ENCODE peak calls at places on chromosomes 13 and 19, in six cellular contexts. W is IMR-90, R is mesenchymal stem cell, L is neuronal stem cell, D is H1, N is trophoblast cell. Q is an unnamed sample.

GRCh38 chr13:110471833-110472162 is 89.7 kb downstream of the RAB20 start:
- DNase-seq in W (peak), R (peak), L (no peak), D (no peak), N (no peak), Q (no peak)

GRCh38 chr13:41186481-41186880 is 7.9 kb downstream of the KBTBD7 start:
- DNase-seq in W (no peak), R (no peak), L (no peak), D (no peak), N (no peak), Q (no peak)

GRCh38 chr19:16066611-16067104 is 9.6 kb upstream of the TPM4 start:
- DNase-seq in W (peak), R (no peak), L (no peak), D (no peak), N (peak), Q (peak)

GRCh38 chr19:2171349-2172145 is 7.8 kb downstream of the DOT1L start:
- DNase-seq in W (peak), R (peak), L (no peak), D (peak), N (peak), Q (peak)

GRCh38 chr19:16134510-16134909 is 9.0 kb upstream of the HSH2D start:
- DNase-seq in W (no peak), R (no peak), L (no peak), D (no peak), N (no peak), Q (no peak)

GRCh38 chr13:64675256-64675892 is 2554.8 kb downstream of the PCDH9 start:
- DNase-seq in W (peak), R (peak), L (no peak), D (no peak), N (peak), Q (no peak)

GRCh38 chr19:1992759-1993260 is 22.7 kb downstream of the BTBD2 start:
- DNase-seq in W (no peak), R (no peak), L (no peak), D (peak), N (peak), Q (peak)

GRCh38 chr19:8569066-8569761 is 8.0 kb downstream of the MYO1F start:
- DNase-seq in W (peak), R (peak), L (no peak), D (no peak), N (no peak), Q (no peak)

GRCh38 chr19:55353803-55354697 is 469 bp downstream of the COX6B2 start:
- DNase-seq in W (peak), R (peak), L (no peak), D (peak), N (peak), Q (peak)

GRCh38 chr13:51733656-51734334 is 70.2 kb downstream of the DHRS12 start:
- DNase-seq in W (peak), R (peak), L (no peak), D (no peak), N (no peak), Q (no peak)

GRCh38 chr13:27036236-27036981 is 135.2 kb downstream of the USP12 start:
- DNase-seq in W (no peak), R (peak), L (no peak), D (no peak), N (peak), Q (peak)

GRCh38 chr19:29308977-29309520 is 96.1 kb upstream of the UQCRFS1 start:
- DNase-seq in W (no peak), R (no peak), L (no peak), D (peak), N (no peak), Q (peak)

GRCh38 chr13:111937763-111938375 is 129.1 kb upstream of the SOX1 start:
- DNase-seq in W (no peak), R (peak), L (no peak), D (peak), N (peak), Q (peak)

GRCh38 chr13:49000247-49000646 is 24.5 kb downstream of the FNDC3A start:
- DNase-seq in W (no peak), R (no peak), L (no peak), D (no peak), N (no peak), Q (no peak)

GRCh38 chr13:75264611-75265010 is 217.4 kb downstream of the TBC1D4 start:
- DNase-seq in W (no peak), R (no peak), L (no peak), D (no peak), N (no peak), Q (no peak)

GRCh38 chr19:51514866-51515481 is 13.4 kb upstream of the SIGLEC12 start:
- DNase-seq in W (peak), R (peak), L (peak), D (no peak), N (peak), Q (no peak)

GRCh38 chr19:14517840-14518505 is at the start of gene DNAJB1:
- DNase-seq in W (peak), R (peak), L (no peak), D (peak), N (peak), Q (no peak)

GRCh38 chr19:57351867-57352266 is 796 bp downstream of the ZNF304 start:
- DNase-seq in W (peak), R (peak), L (no peak), D (no peak), N (no peak), Q (no peak)

GRCh38 chr13:109397285-109397684 is 389.1 kb downstream of the IRS2 start:
- DNase-seq in W (no peak), R (no peak), L (no peak), D (no peak), N (no peak), Q (no peak)

GRCh38 chr19:43797556-43797955 is 4.7 kb downstream of the LYPD5 start:
- DNase-seq in W (no peak), R (no peak), L (no peak), D (no peak), N (no peak), Q (no peak)

GRCh38 chr19:13951799-13952153 is 533 bp upstream of the DCAF15 start:
- DNase-seq in W (no peak), R (no peak), L (no peak), D (no peak), N (no peak), Q (no peak)

GRCh38 chr13:94999871-95000270 is 287.5 kb upstream of the SOX21 start:
- DNase-seq in W (no peak), R (no peak), L (no peak), D (no peak), N (no peak), Q (no peak)

GRCh38 chr19:51531349-51532315 is at the start of gene SIGLEC6:
- DNase-seq in W (no peak), R (no peak), L (no peak), D (no peak), N (peak), Q (no peak)

GRCh38 chr19:55289117-55289796 is 5.5 kb downstream of the BRSK1 start:
- DNase-seq in W (no peak), R (no peak), L (no peak), D (no peak), N (no peak), Q (no peak)

GRCh38 chr13:23687614-23688013 is 117.4 kb downstream of the TNFRSF19 start:
- DNase-seq in W (peak), R (no peak), L (no peak), D (no peak), N (no peak), Q (no peak)

GRCh38 chr19:5016781-5017180 is 47.9 kb downstream of the KDM4B start:
- DNase-seq in W (no peak), R (no peak), L (no peak), D (no peak), N (no peak), Q (no peak)

GRCh38 chr13:28494537-28494860 is 429 bp downstream of the FLT1 start:
- DNase-seq in W (no peak), R (peak), L (peak), D (no peak), N (no peak), Q (no peak)

GRCh38 chr13:75938811-75939525 is 302.8 kb downstream of the LMO7 start:
- DNase-seq in W (peak), R (no peak), L (no peak), D (no peak), N (no peak), Q (no peak)

GRCh38 chr13:26660761-26661160 is 99.8 kb downstream of the GPR12 start:
- DNase-seq in W (no peak), R (no peak), L (no peak), D (no peak), N (no peak), Q (no peak)

GRCh38 chr19:13430790-13431582 is 75.3 kb downstream of the CACNA1A start:
- DNase-seq in W (peak), R (peak), L (peak), D (peak), N (peak), Q (peak)

DNA sequence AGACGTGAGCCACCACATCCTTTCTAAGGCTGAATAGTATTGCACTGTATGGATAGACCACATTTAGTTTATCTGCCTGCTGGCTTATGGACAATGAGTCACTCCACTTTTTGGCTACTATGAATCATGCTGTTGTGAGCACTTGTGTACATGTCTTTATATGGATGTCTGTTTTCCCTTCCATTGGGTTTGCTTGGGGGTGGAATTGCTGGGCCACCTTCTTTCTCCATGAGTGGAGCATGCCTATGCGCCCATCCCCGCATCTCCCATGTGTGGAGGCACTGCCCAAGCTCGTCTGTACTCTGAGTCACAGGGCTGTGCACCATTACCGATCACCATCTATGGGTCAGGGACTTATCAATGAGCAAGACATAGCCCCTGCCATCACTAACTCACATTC is 127.2 kb upstream of the GJB6 start:
- DNase-seq in W (peak), R (peak), L (no peak), D (no peak), N (peak), Q (no peak)
- H3K14ac ChIP-seq in W (peak), R (no peak), L (no peak), D (no peak), N (no peak), Q (no peak)

GRCh38 chr13:29597246-29597645 is 1.8 kb upstream of the SLC7A1 start:
- DNase-seq in W (no peak), R (no peak), L (no peak), D (no peak), N (no peak), Q (no peak)
- H3K14ac ChIP-seq in W (no peak), R (no peak), L (no peak), D (no peak), N (no peak), Q (no peak)

GRCh38 chr13:43407023-43407581 is 379.7 kb downstream of the ENOX1 start:
- DNase-seq in W (no peak), R (no peak), L (no peak), D (no peak), N (no peak), Q (no peak)

GRCh38 chr13:43405457-43405856 is 381.3 kb downstream of the ENOX1 start:
- DNase-seq in W (peak), R (peak), L (no peak), D (no peak), N (peak), Q (no peak)

GRCh38 chr13:43411741-43412140 is 375.0 kb downstream of the ENOX1 start:
- DNase-seq in W (peak), R (no peak), L (no peak), D (no peak), N (no peak), Q (no peak)

GRCh38 chr13:43411211-43411610 is 375.6 kb downstream of the ENOX1 start:
- DNase-seq in W (no peak), R (no peak), L (no peak), D (no peak), N (no peak), Q (no peak)

DNA sequence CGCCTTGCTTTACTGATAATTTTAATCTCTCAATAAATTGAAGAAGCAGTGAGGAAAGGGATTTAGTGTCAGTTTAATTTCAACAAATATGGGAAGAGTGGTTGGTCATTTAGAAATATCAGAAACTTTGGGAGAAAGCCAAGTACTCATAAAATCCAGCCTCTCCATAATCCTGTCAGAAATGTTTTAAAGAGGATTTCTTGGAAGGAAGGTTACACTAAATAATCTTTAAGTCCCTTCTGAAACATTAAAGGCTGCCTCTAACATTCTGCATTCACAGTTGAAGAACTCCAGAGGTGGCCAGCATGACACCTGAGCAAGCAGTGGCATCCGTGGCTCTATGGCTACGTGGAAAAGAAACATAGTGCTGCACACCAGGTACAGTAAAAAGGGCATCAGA is 378.5 kb downstream of the ENOX1 start:
- DNase-seq in W (no peak), R (no peak), L (no peak), D (no peak), N (no peak), Q (no peak)
- H3K14ac ChIP-seq in W (no peak), R (no peak), L (no peak), D (no peak), N (no peak), Q (no peak)

GRCh38 chr19:39211731-39212376 is 7.8 kb upstream of the SYCN start:
- DNase-seq in W (no peak), R (no peak), L (no peak), D (no peak), N (no peak), Q (no peak)
- H3K14ac ChIP-seq in W (no peak), R (no peak), L (no peak), D (no peak), N (no peak), Q (no peak)

GRCh38 chr19:30539315-30539714 is 167.1 kb downstream of the ZNF536 start:
- DNase-seq in W (no peak), R (no peak), L (no peak), D (no peak), N (no peak), Q (no peak)

GRCh38 chr19:30539981-30540380 is 167.8 kb downstream of the ZNF536 start:
- DNase-seq in W (no peak), R (no peak), L (no peak), D (no peak), N (no peak), Q (no peak)

GRCh38 chr19:30536975-30537374 is 164.8 kb downstream of the ZNF536 start:
- DNase-seq in W (no peak), R (no peak), L (no peak), D (no peak), N (no peak), Q (no peak)

GRCh38 chr19:30543243-30543945 is 171.2 kb downstream of the ZNF536 start:
- DNase-seq in W (no peak), R (no peak), L (no peak), D (no peak), N (no peak), Q (no peak)

GRCh38 chr19:30540671-30541210 is 168.6 kb downstream of the ZNF536 start:
- DNase-seq in W (no peak), R (no peak), L (no peak), D (no peak), N (no peak), Q (no peak)
- H3K14ac ChIP-seq in W (no peak), R (no peak), L (no peak), D (no peak), N (no peak), Q (no peak)

DNA sequence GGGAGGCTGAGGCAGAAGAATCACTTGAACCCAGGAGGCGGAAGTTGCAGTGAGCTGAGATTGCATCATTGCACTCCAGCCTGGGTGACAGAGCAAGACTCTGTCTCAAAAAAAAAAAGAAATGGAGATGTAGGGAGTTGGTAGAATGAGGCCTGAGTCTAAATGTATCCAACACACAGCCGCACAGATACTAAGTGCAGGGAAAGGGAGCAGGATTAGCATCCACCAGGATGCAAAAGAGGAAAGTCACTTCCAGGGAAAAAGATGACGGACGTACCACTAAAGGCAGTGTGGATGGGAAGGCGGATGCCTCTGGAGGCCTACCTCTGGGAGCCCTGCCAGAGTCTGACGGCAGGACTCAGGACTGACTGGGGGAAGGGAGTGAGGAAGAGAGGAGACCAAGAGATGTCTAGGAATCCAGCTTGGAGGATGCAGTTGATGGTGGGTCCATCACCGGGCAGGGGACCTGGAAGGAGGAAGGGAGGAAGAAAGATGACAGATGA is 6.8 kb downstream of the FAM98C start:
- DNase-seq in W (peak), R (no peak), L (no peak), D (no peak), N (no peak), Q (no peak)
- H3K14ac ChIP-seq in W (no peak), R (no peak), L (no peak), D (no peak), N (no peak), Q (no peak)

GRCh38 chr13:40102360-40102727 is 446.9 kb downstream of the COG6 start:
- DNase-seq in W (no peak), R (no peak), L (no peak), D (no peak), N (no peak), Q (no peak)
- H3K14ac ChIP-seq in W (no peak), R (no peak), L (no peak), D (no peak), N (no peak), Q (no peak)

DNA sequence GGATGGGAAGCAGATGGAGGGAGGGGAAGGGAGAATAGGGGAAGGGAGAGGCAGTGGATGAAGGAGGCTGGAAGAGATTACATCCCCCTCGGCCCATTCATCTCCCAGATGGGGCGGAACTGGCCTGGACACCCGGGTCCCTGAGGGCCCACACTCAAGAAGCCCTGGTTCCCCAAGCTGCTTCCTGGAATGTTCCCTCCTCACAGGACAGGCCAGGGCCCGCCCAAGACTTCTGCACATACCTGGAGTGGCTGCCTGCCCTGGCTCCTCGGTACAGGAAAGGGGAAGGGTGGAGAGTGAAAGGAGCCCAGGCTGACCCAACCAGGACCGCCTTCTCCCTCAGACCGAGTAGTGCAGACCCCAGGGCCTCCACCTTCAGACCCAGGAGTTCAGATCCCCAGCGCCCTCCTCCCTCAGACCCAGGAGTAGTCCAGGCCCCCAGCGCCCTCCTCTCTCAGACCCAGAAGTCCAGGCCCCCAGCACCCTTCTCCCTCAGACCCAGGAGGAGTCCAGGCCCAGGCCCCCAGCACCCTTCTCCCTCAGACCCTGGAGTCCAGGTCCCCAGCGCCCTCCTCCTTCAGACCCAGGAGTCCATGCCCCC is 489 bp downstream of the NTF4 start:
- DNase-seq in W (no peak), R (no peak), L (no peak), D (no peak), N (peak), Q (peak)
- H3K14ac ChIP-seq in W (no peak), R (peak), L (peak), D (no peak), N (peak), Q (no peak)

DNA sequence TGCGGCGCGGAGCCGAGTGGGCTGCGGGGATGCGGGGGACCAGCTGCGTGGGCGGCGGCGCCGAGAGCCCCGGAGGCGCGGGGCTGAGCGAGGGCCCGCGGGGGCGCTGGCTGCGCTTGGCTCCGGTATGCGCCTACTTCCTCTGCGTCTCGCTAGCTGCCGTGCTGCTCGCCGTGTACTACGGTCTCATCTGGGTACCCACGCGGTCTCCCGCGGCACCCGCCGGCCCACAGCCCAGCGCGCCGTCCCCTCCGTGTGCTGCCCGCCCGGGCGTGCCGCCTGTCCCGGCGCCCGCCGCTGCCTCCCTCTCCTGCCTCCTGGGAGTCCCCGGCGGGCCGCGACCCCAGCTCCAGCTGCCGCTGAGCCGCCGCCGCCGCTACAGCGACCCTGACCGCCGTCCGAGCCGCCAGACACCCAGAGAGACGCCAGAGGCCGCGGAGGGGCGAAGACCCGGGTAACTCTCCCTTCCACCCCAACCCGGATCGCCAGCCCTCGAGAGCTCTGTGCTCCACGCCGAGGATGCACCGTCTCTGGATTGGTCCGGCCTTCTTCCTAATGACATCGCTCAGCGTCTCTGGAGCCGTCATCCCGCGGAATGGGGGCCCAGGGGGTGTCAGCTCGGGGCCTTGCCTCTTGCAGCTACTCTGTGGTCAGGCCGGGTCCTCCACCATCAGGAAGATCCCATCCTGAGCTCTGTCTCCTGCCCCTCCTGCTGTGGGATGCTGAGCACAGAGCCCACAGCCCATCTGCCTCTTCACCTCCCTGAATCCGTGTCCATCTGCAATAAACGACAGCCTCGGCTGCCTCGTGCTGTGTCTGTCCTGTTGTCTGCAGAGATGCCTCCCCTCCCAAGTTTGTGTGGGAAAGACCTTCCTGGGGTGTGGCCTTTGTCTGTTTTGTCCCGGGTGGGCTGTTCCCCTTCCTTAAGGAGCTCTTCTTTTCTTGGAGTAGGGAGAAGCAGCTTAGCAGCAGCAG is 493 bp downstream of the INAFM1 start:
- DNase-seq in W (no peak), R (peak), L (no peak), D (peak), N (no peak), Q (no peak)
- H3K14ac ChIP-seq in W (peak), R (no peak), L (peak), D (no peak), N (peak), Q (no peak)